ENCODE peak calls at places on chromosome 16, in ten cellular contexts. H is C1 segment of cervical spinal cord, M is A549, B is Caki2, Y is Daoy, K is bronchial epithelial cell, N is T-helper 9 cell, Q is T1000, G is NCI-H748 treated with DMSO at 0.1 percent for 48 hours, P is nephron progenitor cell. D is an unnamed sample.

GRCh38 chr16:67562526-67562917 is at the start of gene CTCF:
- DNase-seq in Q (peak), Y (peak), K (peak), G (no peak), P (peak), N (peak), M (peak), H (no peak), B (peak), D (peak)

GRCh38 chr16:87635541-87636049 is 33.3 kb downstream of the JPH3 start:
- DNase-seq in P (peak), Y (peak), G (no peak), N (peak), H (peak), Q (peak), B (peak), M (peak), K (peak), D (peak)

GRCh38 chr16:84085774-84086173 is 31.0 kb downstream of the MBTPS1 start:
- DNase-seq in B (no peak), K (no peak), P (no peak), N (no peak), Y (no peak), M (no peak), Q (no peak), G (no peak), H (no peak), D (peak)

GRCh38 chr16:81293909-81294802 is 20.6 kb upstream of the GAN start:
- DNase-seq in G (no peak), P (no peak), H (no peak), N (no peak), Q (no peak), B (no peak), M (no peak), Y (no peak), K (peak), D (no peak)

GRCh38 chr16:55100100-55100499 is 169.4 kb downstream of the IRX5 start:
- DNase-seq in B (no peak), Y (no peak), Q (no peak), G (no peak), P (no peak), M (no peak), N (no peak), K (no peak), H (no peak), D (no peak)

GRCh38 chr16:10514369-10515055 is 65.9 kb downstream of the EMP2 start:
- DNase-seq in Q (peak), G (peak), B (peak), P (peak), Y (peak), H (no peak), K (peak), M (peak), N (peak), D (peak)

GRCh38 chr16:70592106-70592571 is 54.2 kb upstream of the IL34 start:
- DNase-seq in K (no peak), G (no peak), Q (no peak), P (no peak), M (no peak), H (no peak), N (no peak), B (no peak), Y (peak), D (no peak)

GRCh38 chr16:50234771-50235556 is 31.4 kb upstream of the ADCY7 start:
- DNase-seq in B (no peak), H (no peak), N (no peak), G (no peak), M (no peak), P (no peak), Y (no peak), Q (no peak), K (peak), D (no peak)

GRCh38 chr16:67842509-67843342 is 606 bp downstream of the THAP11 start:
- DNase-seq in Q (no peak), P (peak), M (peak), K (no peak), B (no peak), G (no peak), H (peak), Y (peak), N (peak), D (peak)

GRCh38 chr16:89135166-89135565 is 36.4 kb upstream of the CDH15 start:
- DNase-seq in Q (no peak), Y (no peak), M (no peak), K (no peak), B (no peak), G (no peak), P (no peak), N (no peak), H (no peak), D (no peak)

GRCh38 chr16:2194166-2194834 is 2.1 kb downstream of the CASKIN1 start:
- DNase-seq in Y (peak), B (peak), N (no peak), G (no peak), P (peak), Q (peak), H (no peak), K (no peak), M (peak), D (no peak)

GRCh38 chr16:50742521-50743150 is 750 bp downstream of the CYLD start:
- DNase-seq in G (no peak), Q (no peak), M (no peak), B (no peak), Y (peak), N (peak), P (peak), K (peak), H (no peak), D (peak)

GRCh38 chr16:14011846-14012245 is 59.3 kb upstream of the MRTFB start:
- DNase-seq in Y (no peak), M (no peak), N (no peak), Q (no peak), B (no peak), H (no peak), K (no peak), G (no peak), P (no peak), D (no peak)

GRCh38 chr16:17414421-17414820 is 56.3 kb downstream of the XYLT1 start:
- DNase-seq in G (no peak), M (no peak), Y (no peak), P (no peak), H (no peak), Q (no peak), N (no peak), K (no peak), B (no peak), D (peak)

GRCh38 chr16:72072514-72073342 is 9.7 kb downstream of the HPR start:
- DNase-seq in P (no peak), B (no peak), M (no peak), G (no peak), Y (no peak), N (no peak), Q (no peak), K (no peak), H (peak), D (no peak)

GRCh38 chr16:48317614-48318013 is 67.6 kb downstream of the SIAH1 start:
- DNase-seq in M (peak), Y (peak), P (no peak), Q (no peak), B (no peak), G (no peak), K (peak), H (no peak), N (no peak), D (no peak)

GRCh38 chr16:4692460-4693295 is 684 bp upstream of the NUDT16L1 start:
- DNase-seq in M (no peak), G (no peak), K (no peak), Q (no peak), B (no peak), P (no peak), Y (no peak), H (no peak), N (peak), D (peak)

GRCh38 chr16:67563708-67564468 is 1.6 kb downstream of the CTCF start:
- DNase-seq in P (no peak), B (peak), G (no peak), Y (no peak), N (no peak), H (peak), K (peak), Q (no peak), M (peak), D (no peak)

GRCh38 chr16:69313469-69313868 is 2.3 kb downstream of the VPS4A start:
- DNase-seq in M (no peak), B (no peak), N (no peak), K (no peak), G (no peak), H (no peak), Q (no peak), Y (no peak), P (no peak), D (no peak)

GRCh38 chr16:1051446-1051845 is 21.1 kb upstream of the SSTR5 start:
- DNase-seq in P (no peak), Y (no peak), N (no peak), M (no peak), G (no peak), K (no peak), B (no peak), Q (no peak), H (no peak), D (no peak)

GRCh38 chr16:70252355-70252988 is 732 bp upstream of the EXOSC6 start:
- DNase-seq in Y (no peak), Q (no peak), N (no peak), G (no peak), B (peak), M (peak), K (no peak), H (no peak), P (peak), D (peak)

GRCh38 chr16:1512174-1512573 is 19.0 kb downstream of the TELO2 start:
- DNase-seq in H (no peak), N (no peak), B (no peak), K (no peak), M (no peak), Y (no peak), P (no peak), G (no peak), Q (no peak), D (no peak)

GRCh38 chr16:62149646-62150045 is 113.4 kb upstream of the CDH8 start:
- DNase-seq in Y (no peak), M (no peak), K (peak), H (no peak), Q (no peak), N (no peak), P (no peak), B (no peak), G (no peak), D (no peak)

GRCh38 chr16:87465306-87465705 is 27.5 kb downstream of the ZCCHC14 start:
- DNase-seq in B (peak), H (no peak), G (no peak), M (no peak), N (no peak), Y (peak), K (peak), Q (peak), P (no peak), D (no peak)

GRCh38 chr16:84332975-84333684 is 35.2 kb upstream of the ATP2C2 start:
- DNase-seq in H (peak), N (no peak), P (peak), B (no peak), K (no peak), M (no peak), Q (no peak), Y (no peak), G (no peak), D (no peak)

GRCh38 chr16:65704866-65705265 is 583.0 kb upstream of the CDH11 start:
- DNase-seq in Y (no peak), K (no peak), H (no peak), N (no peak), P (no peak), M (no peak), G (no peak), B (no peak), Q (no peak), D (no peak)

GRCh38 chr16:4506450-4506849 is 30.3 kb downstream of the HMOX2 start:
- DNase-seq in B (peak), G (peak), P (peak), M (peak), Q (no peak), K (peak), N (peak), Y (peak), H (peak), D (peak)

GRCh38 chr16:81994485-81994884 is 16.8 kb downstream of the SDR42E1 start:
- DNase-seq in P (no peak), B (no peak), M (peak), H (no peak), Q (no peak), N (no peak), Y (no peak), K (no peak), G (no peak), D (no peak)

GRCh38 chr16:82761236-82761635 is 134.5 kb downstream of the CDH13 start:
- DNase-seq in B (no peak), Q (no peak), Y (peak), G (no peak), K (peak), M (no peak), N (no peak), P (no peak), H (no peak), D (no peak)

GRCh38 chr16:57316390-57317017 is 32.0 kb upstream of the PLLP start:
- DNase-seq in G (no peak), N (no peak), Q (no peak), Y (peak), B (no peak), P (no peak), M (peak), H (no peak), K (peak), D (no peak)

D was measured in B cell.